ENCODE peak calls at places on chromosomes 13 and 19, in five cellular contexts. P is HepG2, M is K562, E is GM12878, O is GM12891. J is an unnamed sample.

GRCh38 chr13:110910013-110910890 is 4.6 kb downstream of the ANKRD10 start:
- DNase-seq in E (no peak), O (no peak), M (no peak), P (no peak), J (no peak)

GRCh38 chr19:33267706-33268105 is 34.6 kb downstream of the CEBPA start:
- DNase-seq in E (no peak), M (no peak), O (no peak), P (no peak), J (no peak)

GRCh38 chr13:36088463-36088862 is 42.7 kb downstream of the DCLK1 start:
- DNase-seq in P (no peak), M (no peak), O (no peak), E (no peak), J (no peak)

GRCh38 chr13:71758823-71759222 is 108.2 kb downstream of the DACH1 start:
- DNase-seq in E (no peak), P (no peak), O (no peak), M (no peak), J (no peak)

GRCh38 chr19:38395381-38396127 is 7.1 kb downstream of the SPRED3 start:
- DNase-seq in M (no peak), E (no peak), O (no peak), P (no peak), J (peak; percentile 56)

GRCh38 chr13:99894835-99895427 is 76.6 kb downstream of the ZIC5 start:
- DNase-seq in M (no peak), O (no peak), P (no peak), E (no peak), J (no peak)

GRCh38 chr13:37751025-37751424 is 118.5 kb downstream of the TRPC4 start:
- DNase-seq in M (no peak), O (no peak), E (no peak), P (no peak), J (no peak)

GRCh38 chr19:42143341-42144234 is 11.3 kb upstream of the POU2F2 start:
- DNase-seq in E (no peak), P (no peak), O (no peak), M (peak; percentile 43), J (no peak)

GRCh38 chr19:38122402-38123093 is 101.5 kb downstream of the DPF1 start:
- DNase-seq in O (no peak), P (no peak), E (no peak), M (peak; percentile 90), J (no peak)

GRCh38 chr13:113552786-113553540 is 31.6 kb upstream of the TFDP1 start:
- DNase-seq in M (no peak), P (no peak), O (no peak), E (no peak), J (no peak)

GRCh38 chr19:10946964-10947657 is 13.7 kb upstream of the SMARCA4 start:
- DNase-seq in E (no peak), O (no peak), M (no peak), P (no peak), J (no peak)

GRCh38 chr19:30395283-30395682 is 23.1 kb downstream of the ZNF536 start:
- DNase-seq in O (no peak), P (no peak), E (no peak), M (no peak), J (no peak)

GRCh38 chr13:82565191-82565590 is 1317.1 kb downstream of the SLITRK1 start:
- DNase-seq in E (no peak), P (no peak), O (no peak), M (no peak), J (no peak)

GRCh38 chr13:20780318-20780717 is 6.6 kb upstream of the EEF1AKMT1 start:
- DNase-seq in M (no peak), E (no peak), P (no peak), O (no peak), J (no peak)

GRCh38 chr19:42693760-42694350 is 46.4 kb downstream of the PSG3 start:
- DNase-seq in P (peak; percentile 49), O (peak; percentile 17), E (no peak), M (peak; percentile 26), J (no peak)

GRCh38 chr13:46181799-46182490 is at the start of gene LCP1:
- DNase-seq in O (no peak), P (no peak), E (peak; percentile 97), M (peak; percentile 52), J (no peak)

GRCh38 chr13:109626386-109627171 is 159.8 kb downstream of the IRS2 start:
- DNase-seq in M (no peak), E (no peak), O (no peak), P (no peak), J (no peak)

GRCh38 chr13:38685974-38686571 is 804 bp upstream of the FREM2 start:
- DNase-seq in E (no peak), M (no peak), P (no peak), O (no peak), J (no peak)

GRCh38 chr13:94712287-94712811 is at the start of gene SOX21:
- DNase-seq in O (no peak), M (no peak), P (no peak), E (no peak), J (no peak)

GRCh38 chr19:18093439-18094161 is 4.0 kb upstream of the MAST3 start:
- DNase-seq in M (peak; percentile 91), E (no peak), P (peak; percentile 47), O (no peak), J (no peak)

GRCh38 chr13:110246530-110246929 is 60.4 kb downstream of the COL4A1 start:
- DNase-seq in P (no peak), E (no peak), O (no peak), M (no peak), J (no peak)

GRCh38 chr13:28324181-28324789 is 170.6 kb downstream of the FLT1 start:
- DNase-seq in E (peak; percentile 45), P (peak; percentile 50), O (peak; percentile 52), M (peak; percentile 43), J (peak; percentile 39)

GRCh38 chr13:35475131-35475959 is 1.1 kb downstream of the MAB21L1 start:
- DNase-seq in O (no peak), P (no peak), M (no peak), E (no peak), J (no peak)

GRCh38 chr13:97574926-97575325 is 141.0 kb downstream of the RAP2A start:
- DNase-seq in M (no peak), E (no peak), P (peak; percentile 38), O (no peak), J (no peak)

GRCh38 chr13:79987761-79988160 is 353.2 kb downstream of the SPRY2 start:
- DNase-seq in P (no peak), O (no peak), M (no peak), E (no peak), J (no peak)

GRCh38 chr19:38001158-38001781 is 94.3 kb downstream of the SIPA1L3 start:
- DNase-seq in E (no peak), O (no peak), M (no peak), P (no peak), J (no peak)

DNA sequence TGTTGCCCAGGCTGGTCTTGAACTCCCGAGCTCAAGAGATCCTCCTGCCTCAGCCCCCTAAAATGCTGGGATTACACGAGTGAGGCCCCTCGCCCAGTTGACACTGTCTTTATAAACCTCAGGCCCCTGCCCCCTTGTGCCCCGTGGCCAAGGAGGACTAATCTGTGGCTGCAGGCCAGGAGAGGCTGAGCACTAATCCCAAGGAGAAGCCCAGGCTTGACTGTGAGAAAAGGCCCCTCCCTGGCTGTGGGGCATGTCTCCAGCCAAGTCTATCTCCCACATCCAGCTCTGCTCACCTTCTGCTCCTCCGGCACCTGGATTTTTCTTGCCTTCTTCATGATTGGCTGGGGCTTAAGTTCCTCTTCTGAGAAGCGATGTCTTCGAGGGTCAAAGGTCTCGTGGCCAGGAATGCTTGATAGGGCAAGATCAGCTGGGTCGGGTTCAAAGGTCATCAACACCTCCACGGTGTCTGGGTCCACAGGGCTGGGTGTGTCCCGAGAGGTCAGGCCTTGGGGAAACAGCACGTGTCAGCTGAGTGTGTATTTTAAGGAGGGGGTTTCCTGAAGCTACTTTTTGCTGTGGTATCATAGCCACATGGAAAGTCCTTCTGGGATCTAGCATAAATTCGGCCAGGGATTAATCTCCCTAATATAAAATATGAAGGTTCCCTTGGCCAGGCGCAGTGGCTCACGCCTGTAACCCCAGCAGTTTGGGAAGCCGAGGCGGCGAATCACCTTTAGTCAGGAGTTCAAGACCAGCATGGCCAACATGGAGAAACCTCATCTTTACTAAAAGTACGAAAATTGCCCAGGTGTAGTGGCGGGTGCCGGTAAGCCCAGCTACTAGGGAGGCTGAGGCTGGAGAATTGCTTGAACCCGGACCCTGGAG is 3.8 kb downstream of the DBP start:
- DNase-seq in E (no peak), O (no peak), P (no peak), M (peak; percentile 60), J (no peak)
- TF ChIP-seq POLR2A in E (no peak), O (peak; percentile 12), P (no peak), M (no peak), J (no peak)

GRCh38 chr13:44271031-44271433 is 102.6 kb upstream of the SERP2 start:
- DNase-seq in P (no peak), E (no peak), O (no peak), M (no peak), J (no peak)
- TF ChIP-seq POLR2AphosphoS5 in P (no peak), E (no peak), O (no peak), M (no peak), J (no peak)

GRCh38 chr13:59176775-59177174 is 987.0 kb downstream of the DIAPH3 start:
- DNase-seq in O (no peak), E (no peak), P (peak; percentile 9), M (peak; percentile 8), J (no peak)
- TF ChIP-seq TAF1 in O (no peak), E (no peak), P (no peak), M (no peak), J (no peak)

GRCh38 chr13:49995535-49996165 is 1.2 kb upstream of the TRIM13 start:
- DNase-seq in M (no peak), E (peak; percentile 43), O (no peak), P (no peak), J (no peak)

GRCh38 chr13:49996166-49996915 is 501 bp upstream of the TRIM13 start:
- DNase-seq in M (peak; percentile 87), E (peak; percentile 39), O (peak; percentile 75), P (peak; percentile 56), J (peak; percentile 79)

GRCh38 chr13:49997935-49998334 is 1.1 kb downstream of the TRIM13 start:
- DNase-seq in E (no peak), P (no peak), O (no peak), M (no peak), J (no peak)

GRCh38 chr13:49998714-49999624 is 2.1 kb downstream of the TRIM13 start:
- DNase-seq in O (no peak), P (no peak), M (no peak), E (no peak), J (no peak)

DNA sequence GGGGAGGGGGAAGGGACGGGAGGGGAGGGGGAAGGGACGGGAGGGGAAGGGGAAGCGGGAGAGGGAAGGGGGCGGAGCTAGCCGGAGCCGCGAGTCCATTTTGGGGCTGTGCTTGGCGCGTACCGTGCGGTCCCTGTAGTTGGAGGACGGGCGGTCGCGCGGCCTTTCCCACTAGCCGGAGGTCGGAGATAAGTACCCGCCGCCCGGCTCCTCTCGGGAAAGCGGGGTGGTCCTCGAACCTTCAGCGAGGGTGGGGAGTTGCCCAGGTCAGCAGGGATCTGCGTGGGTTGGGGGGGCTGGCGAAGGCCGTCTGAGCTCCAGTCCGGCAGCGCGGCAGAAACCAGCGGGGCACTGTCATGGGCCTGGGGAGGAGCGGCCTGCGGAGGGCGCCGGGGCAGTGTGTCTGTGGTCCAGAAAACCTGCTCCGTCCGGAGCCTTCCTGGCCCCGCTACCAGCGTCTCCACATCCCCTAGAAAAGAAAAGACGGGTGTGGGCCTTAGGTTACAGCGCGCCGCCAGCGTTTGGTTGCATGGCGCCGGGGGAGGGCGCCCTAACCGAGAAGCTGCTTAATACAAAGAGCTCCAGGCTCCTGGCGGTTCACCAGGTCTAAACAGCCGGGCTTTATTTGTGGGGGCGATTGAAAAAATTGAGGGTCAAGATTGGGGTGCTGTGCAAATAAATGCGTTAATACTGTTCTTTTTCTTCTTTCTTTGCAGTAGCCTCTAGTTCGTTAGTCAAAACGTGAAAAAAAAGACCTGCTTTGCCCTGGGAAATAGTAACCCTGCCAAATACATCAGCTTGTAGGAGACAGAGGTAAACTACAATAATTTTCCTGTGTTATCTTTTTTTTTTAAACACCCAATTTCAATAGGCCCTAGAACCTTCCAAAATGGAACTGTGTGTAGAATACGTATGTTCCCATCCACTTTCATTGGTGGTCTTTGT is at the start of gene TRIM13:
- DNase-seq in O (peak; percentile 60), P (peak; percentile 79), M (no peak), E (peak; percentile 48), J (peak; percentile 61)
- TF ChIP-seq POLR2A in O (peak; percentile 70), P (peak; percentile 84), M (peak; percentile 88), E (peak; percentile 91), J (peak; percentile 80)

J was measured in GM12892.